ENCODE peak calls at places on chromosomes 16 and 17, in five cellular contexts. One of them, this sample, is unnamed.

GRCh38 chr17:17778308-17779014 is 58.3 kb downstream of the SREBF1 start:
- DNase-seq in PC-3: no peak
- DNase-seq in fibroblast of the conjunctiva: peak; percentile 82
- DNase-seq in left kidney: peak; percentile 90
- DNase-seq in stromal cell of bone marrow: no peak
- DNase-seq in this sample: peak; percentile 5

GRCh38 chr17:82668631-82669099 is 20.4 kb upstream of the WDR45B start:
- DNase-seq in PC-3: peak; percentile 73
- DNase-seq in fibroblast of the conjunctiva: peak; percentile 39
- DNase-seq in stromal cell of bone marrow: peak; percentile 38
- DNase-seq in left kidney: peak; percentile 89
- DNase-seq in this sample: no peak

GRCh38 chr16:30741461-30741914 is 6.7 kb upstream of the PHKG2 start:
- DNase-seq in stromal cell of bone marrow: peak; percentile 33
- DNase-seq in left kidney: peak; percentile 16
- DNase-seq in fibroblast of the conjunctiva: peak; percentile 22
- DNase-seq in PC-3: peak; percentile 95
- DNase-seq in this sample: no peak

GRCh38 chr17:45307290-45308015 is 9.4 kb downstream of the MAP3K14 start:
- DNase-seq in stromal cell of bone marrow: peak; percentile 90
- DNase-seq in left kidney: no peak
- DNase-seq in fibroblast of the conjunctiva: peak; percentile 87
- DNase-seq in PC-3: peak; percentile 91
- DNase-seq in this sample: peak; percentile 20

GRCh38 chr17:50203589-50204345 is 2.3 kb upstream of the COL1A1 start:
- DNase-seq in stromal cell of bone marrow: peak; percentile 83
- DNase-seq in PC-3: no peak
- DNase-seq in fibroblast of the conjunctiva: peak; percentile 97
- DNase-seq in left kidney: peak; percentile 36
- DNase-seq in this sample: no peak

GRCh38 chr17:75697651-75698291 is 23.5 kb upstream of the ITGB4 start:
- DNase-seq in fibroblast of the conjunctiva: no peak
- DNase-seq in left kidney: no peak
- DNase-seq in PC-3: no peak
- DNase-seq in stromal cell of bone marrow: no peak
- DNase-seq in this sample: no peak

GRCh38 chr16:86319871-86320270 is 190.5 kb upstream of the FOXF1 start:
- DNase-seq in stromal cell of bone marrow: no peak
- DNase-seq in PC-3: no peak
- DNase-seq in fibroblast of the conjunctiva: no peak
- DNase-seq in left kidney: no peak
- DNase-seq in this sample: no peak

GRCh38 chr17:79008666-79009387 is 737 bp downstream of the CANT1 start:
- DNase-seq in fibroblast of the conjunctiva: no peak
- DNase-seq in PC-3: no peak
- DNase-seq in left kidney: no peak
- DNase-seq in stromal cell of bone marrow: no peak
- DNase-seq in this sample: no peak

GRCh38 chr16:56950881-56951771 is 10.6 kb upstream of the CETP start:
- DNase-seq in left kidney: peak; percentile 77
- DNase-seq in stromal cell of bone marrow: no peak
- DNase-seq in PC-3: peak; percentile 23
- DNase-seq in fibroblast of the conjunctiva: no peak
- DNase-seq in this sample: peak; percentile 57

GRCh38 chr16:11420895-11421294 is 75.6 kb downstream of the RMI2 start:
- DNase-seq in left kidney: no peak
- DNase-seq in fibroblast of the conjunctiva: no peak
- DNase-seq in PC-3: no peak
- DNase-seq in stromal cell of bone marrow: no peak
- DNase-seq in this sample: no peak

GRCh38 chr17:77887464-77888241 is 70.8 kb upstream of the TNRC6C start:
- DNase-seq in stromal cell of bone marrow: peak; percentile 36
- DNase-seq in left kidney: peak; percentile 87
- DNase-seq in PC-3: no peak
- DNase-seq in fibroblast of the conjunctiva: peak; percentile 28
- DNase-seq in this sample: peak; percentile 67